ENCODE peak calls at places on chromosomes 3 and 15, in seven cellular contexts. One of them, this sample, is unnamed.

GRCh38 chr3:88369337-88369736 is 219.6 kb downstream of the C3orf38 start:
- DNase-seq in omental fat pad: no peak
- DNase-seq in body of pancreas: no peak
- DNase-seq in GM20000: no peak
- DNase-seq in HFFc6: no peak
- DNase-seq in endothelial cell: no peak
- DNase-seq in WTC11: no peak
- DNase-seq in this sample: no peak

GRCh38 chr3:73484656-73485248 is 140.0 kb downstream of the PDZRN3 start:
- DNase-seq in endothelial cell: no peak
- DNase-seq in body of pancreas: no peak
- DNase-seq in omental fat pad: no peak
- DNase-seq in HFFc6: peak; percentile 20
- DNase-seq in WTC11: peak; percentile 30
- DNase-seq in GM20000: peak; percentile 27
- DNase-seq in this sample: no peak

GRCh38 chr3:117873236-117873635 is 1161.4 kb downstream of the IGSF11 start:
- DNase-seq in endothelial cell: no peak
- DNase-seq in body of pancreas: peak; percentile 36
- DNase-seq in omental fat pad: no peak
- DNase-seq in HFFc6: no peak
- DNase-seq in GM20000: no peak
- DNase-seq in WTC11: no peak
- DNase-seq in this sample: peak; percentile 24

GRCh38 chr3:114550155-114550554 is 256.3 kb downstream of the TIGIT start:
- DNase-seq in body of pancreas: no peak
- DNase-seq in HFFc6: no peak
- DNase-seq in endothelial cell: no peak
- DNase-seq in WTC11: no peak
- DNase-seq in GM20000: no peak
- DNase-seq in omental fat pad: no peak
- DNase-seq in this sample: no peak

GRCh38 chr3:182769673-182770072 is 23.6 kb upstream of the ATP11B start:
- DNase-seq in WTC11: no peak
- DNase-seq in endothelial cell: no peak
- DNase-seq in body of pancreas: no peak
- DNase-seq in HFFc6: no peak
- DNase-seq in omental fat pad: no peak
- DNase-seq in GM20000: no peak
- DNase-seq in this sample: no peak

GRCh38 chr15:29849218-29849617 is 26.9 kb upstream of the TJP1 start:
- DNase-seq in HFFc6: no peak
- DNase-seq in endothelial cell: no peak
- DNase-seq in body of pancreas: no peak
- DNase-seq in omental fat pad: no peak
- DNase-seq in WTC11: no peak
- DNase-seq in GM20000: no peak
- DNase-seq in this sample: no peak

GRCh38 chr15:79474252-79474651 is 42.1 kb downstream of the MINAR1 start:
- DNase-seq in endothelial cell: no peak
- DNase-seq in GM20000: no peak
- DNase-seq in WTC11: no peak
- DNase-seq in HFFc6: no peak
- DNase-seq in omental fat pad: no peak
- DNase-seq in body of pancreas: no peak
- DNase-seq in this sample: no peak

GRCh38 chr15:40441736-40442531 is 1.2 kb downstream of the BAHD1 start:
- DNase-seq in body of pancreas: peak; percentile 39
- DNase-seq in omental fat pad: no peak
- DNase-seq in endothelial cell: peak; percentile 39
- DNase-seq in WTC11: peak; percentile 38
- DNase-seq in GM20000: peak; percentile 67
- DNase-seq in HFFc6: no peak
- DNase-seq in this sample: peak; percentile 65

GRCh38 chr3:72317491-72317890 is 530.8 kb downstream of the SHQ1 start:
- DNase-seq in GM20000: no peak
- DNase-seq in body of pancreas: peak; percentile 61
- DNase-seq in endothelial cell: no peak
- DNase-seq in HFFc6: no peak
- DNase-seq in WTC11: no peak
- DNase-seq in omental fat pad: no peak
- DNase-seq in this sample: no peak

GRCh38 chr3:65894679-65895078 is 144.0 kb downstream of the MAGI1 start:
- DNase-seq in WTC11: no peak
- DNase-seq in endothelial cell: no peak
- DNase-seq in GM20000: no peak
- DNase-seq in omental fat pad: no peak
- DNase-seq in body of pancreas: no peak
- DNase-seq in HFFc6: peak; percentile 73
- DNase-seq in this sample: no peak

GRCh38 chr3:172341482-172342059 is 106.7 kb downstream of the GHSR start:
- DNase-seq in GM20000: peak; percentile 43
- DNase-seq in omental fat pad: no peak
- DNase-seq in body of pancreas: no peak
- DNase-seq in HFFc6: peak; percentile 71
- DNase-seq in WTC11: no peak
- DNase-seq in endothelial cell: peak; percentile 13
- DNase-seq in this sample: no peak

GRCh38 chr15:101078669-101079323 is 159.6 kb downstream of the LRRK1 start:
- DNase-seq in GM20000: no peak
- DNase-seq in omental fat pad: no peak
- DNase-seq in body of pancreas: no peak
- DNase-seq in HFFc6: no peak
- DNase-seq in endothelial cell: no peak
- DNase-seq in WTC11: no peak
- DNase-seq in this sample: no peak

GRCh38 chr3:51588724-51589123 is 50.2 kb downstream of the RAD54L2 start:
- DNase-seq in WTC11: no peak
- DNase-seq in GM20000: no peak
- DNase-seq in omental fat pad: no peak
- DNase-seq in endothelial cell: peak; percentile 5
- DNase-seq in body of pancreas: no peak
- DNase-seq in HFFc6: no peak
- DNase-seq in this sample: no peak

GRCh38 chr15:41512512-41513281 is 930 bp downstream of the LTK start:
- DNase-seq in GM20000: peak; percentile 65
- DNase-seq in WTC11: peak; percentile 28
- DNase-seq in endothelial cell: peak; percentile 26
- DNase-seq in body of pancreas: peak; percentile 24
- DNase-seq in HFFc6: no peak
- DNase-seq in omental fat pad: no peak
- DNase-seq in this sample: peak; percentile 56

GRCh38 chr3:178325330-178325729 is 210.9 kb upstream of the KCNMB2 start:
- DNase-seq in HFFc6: peak; percentile 49
- DNase-seq in omental fat pad: no peak
- DNase-seq in body of pancreas: no peak
- DNase-seq in endothelial cell: no peak
- DNase-seq in WTC11: no peak
- DNase-seq in GM20000: no peak
- DNase-seq in this sample: no peak

GRCh38 chr15:56149071-56149470 is 94.6 kb downstream of the RFX7 start:
- DNase-seq in WTC11: no peak
- DNase-seq in endothelial cell: no peak
- DNase-seq in GM20000: no peak
- DNase-seq in body of pancreas: no peak
- DNase-seq in HFFc6: no peak
- DNase-seq in omental fat pad: no peak
- DNase-seq in this sample: no peak

GRCh38 chr3:112858410-112859069 is 11.9 kb upstream of the CD200R1L start:
- DNase-seq in WTC11: no peak
- DNase-seq in endothelial cell: no peak
- DNase-seq in GM20000: no peak
- DNase-seq in HFFc6: no peak
- DNase-seq in body of pancreas: no peak
- DNase-seq in omental fat pad: no peak
- DNase-seq in this sample: no peak

GRCh38 chr3:115423170-115423569 is 200.1 kb upstream of the GAP43 start:
- DNase-seq in WTC11: no peak
- DNase-seq in endothelial cell: no peak
- DNase-seq in body of pancreas: no peak
- DNase-seq in omental fat pad: no peak
- DNase-seq in GM20000: no peak
- DNase-seq in HFFc6: no peak
- DNase-seq in this sample: no peak

GRCh38 chr15:71011503-71012155 is 103.6 kb upstream of the THSD4 start:
- DNase-seq in body of pancreas: peak; percentile 29
- DNase-seq in WTC11: no peak
- DNase-seq in GM20000: peak; percentile 7
- DNase-seq in omental fat pad: no peak
- DNase-seq in HFFc6: peak; percentile 68
- DNase-seq in endothelial cell: peak; percentile 8
- DNase-seq in this sample: no peak

GRCh38 chr3:10437272-10437994 is 68.0 kb downstream of the ATP2B2 start:
- DNase-seq in body of pancreas: no peak
- DNase-seq in omental fat pad: no peak
- DNase-seq in GM20000: peak; percentile 72
- DNase-seq in WTC11: no peak
- DNase-seq in endothelial cell: no peak
- DNase-seq in HFFc6: peak; percentile 76
- DNase-seq in this sample: no peak

DNA sequence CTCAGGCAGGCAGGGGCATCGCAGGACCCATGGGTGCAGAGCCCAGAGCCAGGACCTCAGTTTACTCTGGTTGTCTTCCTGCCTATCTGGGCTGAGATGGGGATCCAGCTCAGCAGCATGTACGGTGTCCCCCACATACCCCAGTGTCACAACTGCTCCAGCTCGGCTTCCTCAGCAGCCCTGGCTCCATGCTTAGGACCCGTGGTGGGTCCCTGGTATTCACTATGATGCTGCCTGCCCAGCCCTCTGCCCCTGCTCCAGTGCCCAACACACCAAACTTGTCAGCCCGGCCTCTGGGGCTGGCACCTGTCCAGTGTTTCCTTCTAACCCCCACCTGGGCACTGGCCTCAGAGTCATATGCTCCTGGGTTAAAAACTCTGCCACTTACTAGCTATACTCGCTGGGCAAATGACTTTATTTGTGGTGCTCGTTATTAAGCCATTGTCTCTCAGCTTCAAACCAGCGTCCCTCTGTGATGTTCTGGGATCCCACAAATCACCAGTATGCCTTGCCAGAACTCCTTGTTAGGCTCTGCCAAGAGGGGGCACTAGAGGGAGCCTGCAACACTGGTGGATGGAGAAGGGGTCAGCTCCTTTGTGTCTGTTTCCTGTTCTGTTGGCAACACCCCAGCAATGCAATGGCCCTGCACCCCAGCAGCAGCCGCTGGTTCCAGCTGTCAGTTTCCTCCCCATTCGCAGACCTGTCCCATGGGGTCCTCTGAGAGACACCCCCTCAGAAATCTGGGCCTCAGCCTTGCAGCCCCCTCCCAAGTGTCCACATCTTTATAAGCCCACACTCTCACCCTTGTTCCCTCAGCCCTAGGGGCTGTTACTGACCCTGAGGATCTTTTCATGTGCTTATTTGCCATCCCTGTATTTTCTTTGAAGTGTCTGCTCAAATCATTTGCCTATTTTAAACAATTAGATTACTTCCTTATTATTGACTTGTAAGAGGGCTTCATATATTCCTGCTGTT is 24.1 kb upstream of the MRPS22 start:
- DNase-seq in GM20000: no peak
- DNase-seq in endothelial cell: peak; percentile 51
- DNase-seq in body of pancreas: peak; percentile 43
- DNase-seq in omental fat pad: no peak
- DNase-seq in WTC11: peak; percentile 83
- DNase-seq in HFFc6: no peak
- DNase-seq in this sample: peak; percentile 64
- TF ChIP-seq CTCF in GM20000: peak; percentile 29
- TF ChIP-seq CTCF in endothelial cell: peak; percentile 32
- TF ChIP-seq CTCF in body of pancreas: peak; percentile 4
- TF ChIP-seq CTCF in omental fat pad: no peak
- TF ChIP-seq CTCF in WTC11: no peak
- TF ChIP-seq CTCF in HFFc6: peak; percentile 58
- TF ChIP-seq CTCF in this sample: peak; percentile 37

DNA sequence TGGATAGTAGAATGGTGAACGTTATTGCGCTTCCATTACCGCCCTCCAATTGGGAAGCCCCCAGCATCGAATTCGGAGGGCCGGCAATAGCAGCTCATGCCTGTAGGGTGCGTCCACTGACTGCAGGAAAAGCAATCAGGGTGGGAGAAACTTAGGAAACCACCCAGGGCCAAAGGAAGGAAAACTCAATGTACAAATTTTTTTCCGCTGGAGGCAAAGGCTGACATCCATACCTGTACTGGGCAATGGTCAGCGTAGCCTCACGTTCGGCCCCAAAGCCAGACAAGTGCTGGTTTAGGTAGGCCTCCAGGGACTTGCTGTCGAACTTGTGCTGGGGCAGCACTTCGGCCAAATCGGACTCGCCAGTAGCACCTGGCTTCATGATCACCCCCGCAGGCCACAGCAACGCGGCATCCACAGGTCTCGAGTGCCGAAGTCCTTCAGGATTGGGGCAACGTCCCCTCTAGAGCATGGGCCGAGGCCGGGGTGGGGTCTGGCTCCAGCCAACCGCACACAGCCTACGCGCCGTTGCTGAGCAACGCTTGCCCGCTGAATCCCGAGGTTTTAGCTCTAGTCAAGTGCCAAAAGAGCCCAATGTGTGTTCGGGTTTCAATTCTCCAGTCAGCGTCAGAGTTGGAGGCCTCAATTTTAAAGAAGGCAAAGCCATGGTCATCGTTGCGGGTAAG is at the start of gene ACAD11:
- DNase-seq in omental fat pad: peak; percentile 31
- DNase-seq in endothelial cell: peak; percentile 73
- DNase-seq in WTC11: peak; percentile 61
- DNase-seq in GM20000: peak; percentile 69
- DNase-seq in body of pancreas: peak; percentile 79
- DNase-seq in HFFc6: peak; percentile 64
- DNase-seq in this sample: peak; percentile 75
- TF ChIP-seq CTCF in omental fat pad: no peak
- TF ChIP-seq CTCF in endothelial cell: peak; percentile 40
- TF ChIP-seq CTCF in WTC11: no peak
- TF ChIP-seq CTCF in GM20000: peak; percentile 69
- TF ChIP-seq CTCF in body of pancreas: peak; percentile 48
- TF ChIP-seq CTCF in HFFc6: peak; percentile 76
- TF ChIP-seq CTCF in this sample: peak; percentile 52

GRCh38 chr3:49358217-49358883 is at the start of gene GPX1:
- DNase-seq in omental fat pad: peak; percentile 82
- DNase-seq in endothelial cell: peak; percentile 95
- DNase-seq in HFFc6: peak; percentile 94
- DNase-seq in GM20000: peak; percentile 90
- DNase-seq in WTC11: peak; percentile 97
- DNase-seq in body of pancreas: peak; percentile 95
- DNase-seq in this sample: peak; percentile 97
- TF ChIP-seq CTCF in omental fat pad: no peak
- TF ChIP-seq CTCF in endothelial cell: no peak
- TF ChIP-seq CTCF in HFFc6: no peak
- TF ChIP-seq CTCF in GM20000: no peak
- TF ChIP-seq CTCF in WTC11: no peak
- TF ChIP-seq CTCF in body of pancreas: no peak
- TF ChIP-seq CTCF in this sample: no peak

GRCh38 chr3:48664313-48664644 is 1.6 kb upstream of the CELSR3 start:
- DNase-seq in GM20000: no peak
- DNase-seq in HFFc6: no peak
- DNase-seq in endothelial cell: no peak
- DNase-seq in WTC11: no peak
- DNase-seq in body of pancreas: no peak
- DNase-seq in omental fat pad: no peak
- DNase-seq in this sample: no peak
- TF ChIP-seq CTCF in GM20000: no peak
- TF ChIP-seq CTCF in HFFc6: peak; percentile 41
- TF ChIP-seq CTCF in endothelial cell: peak; percentile 14
- TF ChIP-seq CTCF in WTC11: no peak
- TF ChIP-seq CTCF in body of pancreas: no peak
- TF ChIP-seq CTCF in omental fat pad: no peak
- TF ChIP-seq CTCF in this sample: no peak